ENCODE peak calls at places on chromosome 12, in ten cellular contexts. A is Daoy; D is anterior cingulate cortex; N is sciatic nerve; W is activated T-helper 1 cell treated with anti-CD3 and anti-CD28 coated beads, Interleukin-2, amount 50 U/mL, for 16 hours; C is activated CD4-positive, alpha-beta T cell treated with anti-CD3 and anti-CD28 coated beads, Interleukin-2, amount 50 U/mL, for 1 hour; H is T-helper 22 cell; Q is A172; B is T-helper 2 cell treated with Interferon-gamma antibody and Interleukin-4, amounts not matched to agents 5 μg/mL and 100 μg/mL, for 36 hours; E is stimulated activated CD8-positive, alpha-beta memory T cell treated with anti-CD3 and anti-CD28 coated beads, Interleukin-15, amount 100 ng/mL, for 1 hour. G is an unnamed sample.

GRCh38 chr12:19822476-19822875 is 383.2 kb downstream of the AEBP2 start:
- DNase-seq in A (no peak), D (no peak), N (no peak), W (no peak), C (no peak), H (no peak), Q (no peak), B (no peak), E (no peak), G (no peak)

GRCh38 chr12:100539209-100539608 is 34.3 kb upstream of the GAS2L3 start:
- DNase-seq in A (peak), D (no peak), N (no peak), W (no peak), C (no peak), H (no peak), Q (peak), B (no peak), E (no peak), G (no peak)

GRCh38 chr12:32450363-32450762 is 51.0 kb downstream of the FGD4 start:
- DNase-seq in A (no peak), D (no peak), N (no peak), W (no peak), C (no peak), H (no peak), Q (no peak), B (no peak), E (no peak), G (no peak)

GRCh38 chr12:12715459-12716150 is 1.6 kb upstream of the CDKN1B start:
- DNase-seq in A (no peak), D (no peak), N (no peak), W (no peak), C (peak), H (no peak), Q (no peak), B (peak), E (no peak), G (no peak)

GRCh38 chr12:123076604-123077297 is 74.1 kb downstream of the PITPNM2 start:
- DNase-seq in A (no peak), D (no peak), N (no peak), W (no peak), C (peak), H (no peak), Q (no peak), B (peak), E (peak), G (no peak)

GRCh38 chr12:94109154-94109553 is 39.2 kb upstream of the PLXNC1 start:
- DNase-seq in A (peak), D (no peak), N (no peak), W (no peak), C (no peak), H (no peak), Q (peak), B (peak), E (no peak), G (peak)

GRCh38 chr12:125544979-125545378 is 479.7 kb downstream of the AACS start:
- DNase-seq in A (peak), D (no peak), N (no peak), W (no peak), C (no peak), H (no peak), Q (no peak), B (no peak), E (no peak), G (no peak)

GRCh38 chr12:90854136-90854689 is 100.8 kb downstream of the CCER1 start:
- DNase-seq in A (no peak), D (peak), N (no peak), W (no peak), C (no peak), H (no peak), Q (peak), B (no peak), E (no peak), G (peak)

GRCh38 chr12:117832459-117833457 is 136.0 kb downstream of the KSR2 start:
- DNase-seq in A (peak), D (no peak), N (no peak), W (no peak), C (no peak), H (no peak), Q (peak), B (no peak), E (no peak), G (no peak)

GRCh38 chr12:88471641-88472040 is 108.6 kb downstream of the KITLG start:
- DNase-seq in A (peak), D (peak), N (no peak), W (no peak), C (no peak), H (no peak), Q (peak), B (no peak), E (no peak), G (no peak)

GRCh38 chr12:107125833-107126232 is 32.5 kb upstream of the CRY1 start:
- DNase-seq in A (no peak), D (no peak), N (no peak), W (no peak), C (no peak), H (no peak), Q (no peak), B (no peak), E (no peak), G (no peak)

GRCh38 chr12:304815-305214 is 42.2 kb upstream of the SLC6A13 start:
- DNase-seq in A (no peak), D (no peak), N (no peak), W (no peak), C (no peak), H (no peak), Q (no peak), B (no peak), E (no peak), G (no peak)

GRCh38 chr12:53232641-53233538 is 881 bp upstream of the RARG start:
- DNase-seq in A (peak), D (no peak), N (no peak), W (no peak), C (peak), H (peak), Q (peak), B (no peak), E (no peak), G (no peak)

GRCh38 chr12:112107728-112108447 is 695 bp downstream of the NAA25 start:
- DNase-seq in A (peak), D (no peak), N (no peak), W (no peak), C (no peak), H (no peak), Q (no peak), B (no peak), E (no peak), G (no peak)